ENCODE peak calls at places on chromosomes 6 and 20, in four cellular contexts. One of them, this sample, is unnamed.

GRCh38 chr6:68958327-68958726 is 323.2 kb downstream of the ADGRB3 start:
- DNase-seq in breast epithelium: no peak
- DNase-seq in right cardiac atrium: no peak
- DNase-seq in adrenal gland: no peak
- DNase-seq in this sample: peak

GRCh38 chr6:15129872-15130271 is 116.0 kb upstream of the JARID2 start:
- DNase-seq in breast epithelium: no peak
- DNase-seq in right cardiac atrium: no peak
- DNase-seq in adrenal gland: no peak
- DNase-seq in this sample: no peak

GRCh38 chr6:12286381-12287132 is 3.6 kb upstream of the EDN1 start:
- DNase-seq in breast epithelium: no peak
- DNase-seq in right cardiac atrium: no peak
- DNase-seq in adrenal gland: no peak
- DNase-seq in this sample: peak

GRCh38 chr20:37295595-37295994 is 6.1 kb downstream of the MANBAL start:
- DNase-seq in breast epithelium: no peak
- DNase-seq in right cardiac atrium: no peak
- DNase-seq in adrenal gland: no peak
- DNase-seq in this sample: no peak

GRCh38 chr20:45012682-45013302 is 46.5 kb downstream of the STK4 start:
- DNase-seq in breast epithelium: no peak
- DNase-seq in right cardiac atrium: no peak
- DNase-seq in adrenal gland: no peak
- DNase-seq in this sample: no peak

GRCh38 chr6:115896538-115897129 is 164.1 kb downstream of the FRK start:
- DNase-seq in breast epithelium: no peak
- DNase-seq in right cardiac atrium: no peak
- DNase-seq in adrenal gland: peak
- DNase-seq in this sample: peak

GRCh38 chr20:48921883-48922867 is 664 bp downstream of the ARFGEF2 start:
- DNase-seq in breast epithelium: no peak
- DNase-seq in right cardiac atrium: peak
- DNase-seq in adrenal gland: peak
- DNase-seq in this sample: no peak

GRCh38 chr6:22653980-22654610 is 84.7 kb downstream of the HDGFL1 start:
- DNase-seq in breast epithelium: no peak
- DNase-seq in right cardiac atrium: no peak
- DNase-seq in adrenal gland: no peak
- DNase-seq in this sample: no peak

GRCh38 chr6:140774080-140774505 is 1358.6 kb upstream of the GJE1 start:
- DNase-seq in breast epithelium: no peak
- DNase-seq in right cardiac atrium: no peak
- DNase-seq in adrenal gland: no peak
- DNase-seq in this sample: peak

GRCh38 chr6:25311251-25311910 is 32.2 kb downstream of the CARMIL1 start:
- DNase-seq in breast epithelium: no peak
- DNase-seq in right cardiac atrium: no peak
- DNase-seq in adrenal gland: no peak
- DNase-seq in this sample: no peak

GRCh38 chr20:62723768-62724420 is 15.3 kb downstream of the NTSR1 start:
- DNase-seq in breast epithelium: no peak
- DNase-seq in right cardiac atrium: peak
- DNase-seq in adrenal gland: no peak
- DNase-seq in this sample: no peak

GRCh38 chr6:4803343-4803744 is 27.1 kb downstream of the CDYL start:
- DNase-seq in breast epithelium: no peak
- DNase-seq in right cardiac atrium: no peak
- DNase-seq in adrenal gland: peak
- DNase-seq in this sample: no peak

GRCh38 chr6:32133786-32134185 is 3.7 kb upstream of the FKBPL start:
- DNase-seq in breast epithelium: no peak
- DNase-seq in right cardiac atrium: no peak
- DNase-seq in adrenal gland: no peak
- DNase-seq in this sample: no peak

GRCh38 chr20:23270427-23270911 is 80.1 kb upstream of the NXT1 start:
- DNase-seq in breast epithelium: no peak
- DNase-seq in right cardiac atrium: no peak
- DNase-seq in adrenal gland: no peak
- DNase-seq in this sample: no peak

GRCh38 chr20:46696791-46697279 is 7.6 kb upstream of the TP53RK start:
- DNase-seq in breast epithelium: no peak
- DNase-seq in right cardiac atrium: no peak
- DNase-seq in adrenal gland: no peak
- DNase-seq in this sample: no peak

GRCh38 chr6:157614026-157614484 is 209.0 kb upstream of the SNX9 start:
- DNase-seq in breast epithelium: no peak
- DNase-seq in right cardiac atrium: no peak
- DNase-seq in adrenal gland: no peak
- DNase-seq in this sample: no peak

GRCh38 chr6:168103036-168103830 is 24.2 kb upstream of the FRMD1 start:
- DNase-seq in breast epithelium: no peak
- DNase-seq in right cardiac atrium: no peak
- DNase-seq in adrenal gland: no peak
- DNase-seq in this sample: no peak

GRCh38 chr6:166926748-166927147 is 29.6 kb downstream of the RNASET2 start:
- DNase-seq in breast epithelium: no peak
- DNase-seq in right cardiac atrium: no peak
- DNase-seq in adrenal gland: no peak
- DNase-seq in this sample: no peak

GRCh38 chr20:63413323-63413722 is 52.2 kb upstream of the CHRNA4 start:
- DNase-seq in breast epithelium: no peak
- DNase-seq in right cardiac atrium: peak
- DNase-seq in adrenal gland: no peak
- DNase-seq in this sample: no peak

GRCh38 chr6:2916354-2916925 is 13.3 kb upstream of the SERPINB9 start:
- DNase-seq in breast epithelium: no peak
- DNase-seq in right cardiac atrium: no peak
- DNase-seq in adrenal gland: no peak
- DNase-seq in this sample: no peak

GRCh38 chr6:35044145-35044745 is 96.9 kb downstream of the TCP11 start:
- DNase-seq in breast epithelium: peak
- DNase-seq in right cardiac atrium: no peak
- DNase-seq in adrenal gland: no peak
- DNase-seq in this sample: peak

GRCh38 chr20:4329232-4329631 is 313.9 kb upstream of the RNF24 start:
- DNase-seq in breast epithelium: no peak
- DNase-seq in right cardiac atrium: no peak
- DNase-seq in adrenal gland: no peak
- DNase-seq in this sample: peak

DNA sequence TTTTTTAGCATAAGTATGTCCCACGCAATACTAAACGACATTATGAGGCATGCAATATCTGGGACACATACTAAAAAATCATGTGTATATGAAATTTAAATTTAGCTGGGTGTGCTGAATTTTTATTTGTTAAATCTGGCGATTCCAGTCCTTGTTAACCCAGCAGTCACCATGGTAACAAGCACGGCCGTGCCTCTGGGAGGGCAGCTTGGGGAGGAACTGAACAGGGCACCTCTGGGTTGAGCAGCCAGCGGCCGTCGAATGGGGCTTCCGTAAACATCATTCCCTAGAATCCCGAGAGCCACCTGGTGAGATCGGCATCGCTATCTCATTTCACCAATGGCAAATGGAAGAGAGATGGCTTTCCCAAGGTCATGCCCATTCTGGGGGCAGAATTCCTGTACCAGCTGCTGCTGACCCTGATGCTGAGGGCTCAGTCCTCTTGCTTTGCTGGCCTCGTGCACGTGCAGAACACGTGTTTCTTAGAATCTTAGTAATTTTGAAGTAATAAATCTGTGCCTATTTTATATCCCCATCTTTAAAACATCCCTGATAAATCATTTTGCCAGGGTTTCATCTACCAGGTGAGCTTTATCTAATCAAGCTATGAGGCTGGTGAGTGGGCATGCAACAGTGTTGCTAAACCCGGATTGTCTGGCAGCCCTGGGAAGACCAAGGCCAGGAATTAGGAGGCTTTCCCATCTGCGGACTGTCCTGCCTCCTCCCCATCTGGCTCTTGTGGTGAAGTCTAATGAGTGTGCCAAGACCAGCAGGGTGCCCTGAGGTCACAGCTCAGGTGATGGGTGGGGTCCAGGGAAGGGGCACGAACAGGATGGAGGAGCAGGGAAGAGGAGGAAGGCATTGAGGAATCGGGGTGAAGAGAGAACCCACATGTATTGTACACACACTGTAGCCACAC is 85.1 kb downstream of the AGPAT4 start:
- DNase-seq in breast epithelium: no peak
- DNase-seq in right cardiac atrium: no peak
- DNase-seq in adrenal gland: no peak
- DNase-seq in this sample: no peak
- H3K27ac ChIP-seq in breast epithelium: no peak
- H3K27ac ChIP-seq in right cardiac atrium: no peak
- H3K27ac ChIP-seq in adrenal gland: no peak
- H3K27ac ChIP-seq in this sample: no peak

GRCh38 chr20:51732454-51732791 is 35.8 kb downstream of the ATP9A start:
- DNase-seq in breast epithelium: no peak
- DNase-seq in right cardiac atrium: no peak
- DNase-seq in adrenal gland: no peak
- DNase-seq in this sample: no peak
- H3K27ac ChIP-seq in breast epithelium: peak
- H3K27ac ChIP-seq in right cardiac atrium: no peak
- H3K27ac ChIP-seq in adrenal gland: peak
- H3K27ac ChIP-seq in this sample: no peak

DNA sequence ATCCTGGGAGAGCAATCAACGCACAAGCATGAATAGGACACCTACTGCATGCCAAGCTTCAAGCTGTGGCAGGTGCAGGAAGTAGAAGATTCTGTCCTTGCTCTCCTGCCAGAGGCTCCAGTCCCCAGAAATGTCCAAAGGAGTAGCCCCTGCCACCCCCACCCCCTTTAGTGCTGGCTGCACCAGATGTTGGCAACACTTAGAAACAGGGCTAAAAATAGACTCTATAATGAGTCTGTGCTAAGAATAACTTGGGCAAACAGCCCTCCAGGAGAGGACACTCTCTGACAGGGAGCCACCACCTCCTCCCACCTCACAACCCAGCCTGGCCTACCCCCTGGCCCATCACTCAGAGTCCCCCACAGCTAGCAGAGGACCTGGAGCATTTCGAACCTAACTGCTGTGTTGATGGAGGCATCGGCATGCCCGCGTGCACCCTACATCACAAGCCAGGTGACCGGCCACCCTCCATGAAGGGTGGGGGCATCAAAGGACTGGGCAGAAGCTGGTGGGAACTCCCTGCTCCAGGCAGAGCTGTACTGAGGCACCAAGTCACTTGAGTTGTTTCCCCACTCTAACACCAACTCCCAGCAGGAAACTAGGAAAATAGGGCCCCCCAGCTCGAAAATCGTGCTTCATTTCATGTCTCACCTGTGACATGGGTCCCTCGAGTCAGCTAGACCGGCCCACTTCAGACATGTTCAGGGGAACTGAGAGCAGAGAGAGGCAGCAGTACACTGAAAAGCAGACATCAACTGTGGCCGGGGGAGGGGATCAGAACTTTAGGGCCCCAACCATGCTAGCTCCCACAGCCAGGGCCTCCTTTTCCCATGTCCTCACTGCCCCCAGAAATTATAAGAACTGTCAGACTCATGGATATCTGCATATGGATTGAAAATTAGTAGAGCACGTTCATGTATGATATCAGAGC is 18.6 kb downstream of the TFEB start:
- DNase-seq in breast epithelium: no peak
- DNase-seq in right cardiac atrium: no peak
- DNase-seq in adrenal gland: no peak
- DNase-seq in this sample: no peak
- H3K27ac ChIP-seq in breast epithelium: no peak
- H3K27ac ChIP-seq in right cardiac atrium: peak
- H3K27ac ChIP-seq in adrenal gland: no peak
- H3K27ac ChIP-seq in this sample: peak

GRCh38 chr6:87293526-87293925 is 28.9 kb upstream of the SMIM8 start:
- DNase-seq in breast epithelium: no peak
- DNase-seq in right cardiac atrium: no peak
- DNase-seq in adrenal gland: no peak
- DNase-seq in this sample: no peak

GRCh38 chr6:87291879-87292278 is 30.5 kb upstream of the SMIM8 start:
- DNase-seq in breast epithelium: no peak
- DNase-seq in right cardiac atrium: no peak
- DNase-seq in adrenal gland: no peak
- DNase-seq in this sample: no peak

DNA sequence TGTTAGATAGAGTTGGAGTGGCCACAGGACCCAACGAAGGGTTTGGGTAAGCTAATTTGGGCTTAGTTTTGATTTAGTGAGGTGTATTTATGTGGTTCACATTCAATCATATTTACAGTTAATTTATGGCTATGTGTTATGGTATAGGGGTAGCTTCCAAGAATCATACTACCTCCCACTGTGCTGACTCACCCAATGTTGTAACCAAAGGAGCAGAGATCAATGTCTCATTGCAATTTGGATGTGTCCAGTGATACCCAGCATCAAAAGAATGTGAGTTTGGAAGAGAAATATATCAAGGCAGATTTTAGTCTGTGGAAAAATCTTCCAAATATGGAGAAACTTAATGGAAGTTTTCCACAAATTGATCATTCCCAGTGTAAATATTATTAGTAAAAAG is 25.3 kb upstream of the SMIM8 start:
- DNase-seq in breast epithelium: no peak
- DNase-seq in right cardiac atrium: no peak
- DNase-seq in adrenal gland: no peak
- DNase-seq in this sample: no peak
- H3K27ac ChIP-seq in breast epithelium: no peak
- H3K27ac ChIP-seq in right cardiac atrium: no peak
- H3K27ac ChIP-seq in adrenal gland: no peak
- H3K27ac ChIP-seq in this sample: no peak

DNA sequence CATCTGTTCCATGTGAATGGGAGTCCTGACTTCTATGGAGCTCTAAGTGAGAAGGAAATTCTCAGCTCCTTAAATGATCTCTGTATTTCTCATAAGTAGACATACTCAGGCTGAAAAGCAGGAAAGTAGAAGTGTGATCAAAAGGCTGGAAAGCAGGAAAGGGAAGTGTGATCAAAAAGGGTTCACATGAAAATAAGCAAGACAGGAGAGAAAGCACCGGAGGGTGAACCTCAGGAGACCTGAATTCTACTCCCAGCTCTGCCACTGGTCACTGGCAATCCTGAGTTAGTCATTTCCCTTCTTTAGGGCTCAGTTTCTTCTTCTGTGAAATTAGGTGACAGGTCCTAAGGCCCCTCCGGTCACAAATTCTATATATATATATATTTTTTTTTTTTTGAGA is 55.5 kb upstream of the TRERF1 start:
- DNase-seq in breast epithelium: no peak
- DNase-seq in right cardiac atrium: no peak
- DNase-seq in adrenal gland: no peak
- DNase-seq in this sample: no peak
- H3K27ac ChIP-seq in breast epithelium: no peak
- H3K27ac ChIP-seq in right cardiac atrium: no peak
- H3K27ac ChIP-seq in adrenal gland: no peak
- H3K27ac ChIP-seq in this sample: no peak

This sample was measured in A673.